ENCODE peak calls at places on chromosome 2, in seven cellular contexts. X is GM23248, O is lower lobe of right lung, E is lung, W is ovary, U is esophagus muscularis mucosa, T is endodermal cell. Z is an unnamed sample. For H3K27me3, the result is how much of the 10 kb centered on the place peaks cover.

GRCh38 chr2:240419321-240419720 is 16.1 kb upstream of the GPC1 start:
- DNase-seq in T (peak), E (no peak), O (no peak), U (no peak), W (peak), X (no peak), Z (no peak)

GRCh38 chr2:113277474-113278072 is 1.1 kb downstream of the PAX8 start:
- DNase-seq in U (no peak), T (peak), W (no peak), X (peak), O (no peak), E (no peak), Z (no peak)

GRCh38 chr2:64327510-64328414 is 126.2 kb upstream of the LGALSL start:
- DNase-seq in U (no peak), X (peak), O (peak), W (no peak), T (peak), E (peak), Z (peak)

GRCh38 chr2:223688094-223688835 is 86.1 kb upstream of the SCG2 start:
- DNase-seq in U (no peak), O (no peak), E (no peak), X (no peak), W (no peak), T (peak), Z (no peak)

GRCh38 chr2:211955648-211956047 is 583.0 kb downstream of the ERBB4 start:
- DNase-seq in X (no peak), E (no peak), O (no peak), W (no peak), U (no peak), T (no peak), Z (no peak)

GRCh38 chr2:88307817-88308216 is 137.7 kb downstream of the THNSL2 start:
- DNase-seq in E (no peak), O (no peak), W (no peak), U (no peak), X (peak), T (peak), Z (no peak)

GRCh38 chr2:216101109-216101508 is 8.0 kb upstream of the XRCC5 start:
- DNase-seq in W (no peak), O (no peak), T (peak), E (no peak), U (no peak), X (no peak), Z (no peak)

GRCh38 chr2:132703396-132703795 is 33.4 kb upstream of the LYPD1 start:
- DNase-seq in E (no peak), X (no peak), O (no peak), U (no peak), T (no peak), W (no peak), Z (no peak)

GRCh38 chr2:57296795-57297517 is 749.6 kb upstream of the VRK2 start:
- DNase-seq in T (no peak), U (no peak), O (no peak), E (no peak), W (no peak), X (peak), Z (no peak)

GRCh38 chr2:44974064-44974715 is 32.7 kb downstream of the SIX3 start:
- DNase-seq in X (peak), W (no peak), U (no peak), E (no peak), T (peak), O (no peak), Z (no peak)

GRCh38 chr2:238561230-238561629 is 134.5 kb downstream of the ASB1 start:
- DNase-seq in W (no peak), U (no peak), X (peak), T (no peak), O (no peak), E (no peak), Z (no peak)

DNA sequence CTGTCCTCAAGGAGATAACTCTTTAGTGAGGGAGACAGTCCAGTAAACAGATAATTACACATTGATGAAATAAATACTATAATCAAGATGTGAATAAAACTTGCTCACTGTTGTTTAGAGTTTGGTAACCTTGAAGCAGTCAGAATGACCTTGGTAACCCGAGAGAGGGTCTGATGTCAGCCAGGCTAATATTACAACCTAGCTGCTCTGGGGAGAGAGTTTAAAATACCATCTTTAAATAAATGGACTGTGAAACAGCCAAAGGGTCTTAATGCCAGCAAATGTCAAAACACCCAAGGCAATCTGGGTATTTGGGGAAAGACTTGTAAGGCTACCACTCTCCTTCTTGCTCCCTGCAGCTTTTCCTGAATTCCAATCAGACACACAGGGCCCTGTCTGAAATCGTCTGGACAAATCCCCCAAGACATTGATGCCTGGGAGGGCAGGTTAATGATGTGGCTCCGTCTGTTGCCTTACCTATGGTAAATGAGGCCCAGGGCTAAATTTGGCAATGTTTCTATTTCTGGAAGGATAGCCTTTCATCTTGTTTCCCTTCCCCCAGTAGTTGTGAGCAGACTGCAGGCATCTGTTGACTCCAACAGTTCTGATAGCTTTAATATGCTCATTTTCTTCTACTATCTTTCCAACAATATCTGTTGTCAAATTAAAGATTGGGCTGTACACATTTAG is 42.9 kb upstream of the ITGB6 start:
- DNase-seq in T (no peak), O (no peak), W (no peak), X (no peak), E (no peak), U (no peak), Z (no peak)
- H3K27me3 ChIP-seq in T (under half), O (under half), W (under half), X (under half), E (under half), U (under half), Z (under half)

GRCh38 chr2:190406805-190407204 is 1.4 kb upstream of the MFSD6 start:
- DNase-seq in U (no peak), X (no peak), E (no peak), O (no peak), W (no peak), T (no peak), Z (no peak)

GRCh38 chr2:190409616-190410015 is 1.5 kb downstream of the MFSD6 start:
- DNase-seq in E (no peak), U (no peak), T (no peak), O (no peak), W (no peak), X (no peak), Z (no peak)

GRCh38 chr2:190407246-190407661 is 901 bp upstream of the MFSD6 start:
- DNase-seq in U (no peak), W (no peak), E (no peak), O (no peak), X (no peak), T (peak), Z (no peak)

GRCh38 chr2:190408538-190409271 is 550 bp downstream of the MFSD6 start:
- DNase-seq in O (peak), U (no peak), T (peak), E (peak), W (peak), X (peak), Z (peak)

DNA sequence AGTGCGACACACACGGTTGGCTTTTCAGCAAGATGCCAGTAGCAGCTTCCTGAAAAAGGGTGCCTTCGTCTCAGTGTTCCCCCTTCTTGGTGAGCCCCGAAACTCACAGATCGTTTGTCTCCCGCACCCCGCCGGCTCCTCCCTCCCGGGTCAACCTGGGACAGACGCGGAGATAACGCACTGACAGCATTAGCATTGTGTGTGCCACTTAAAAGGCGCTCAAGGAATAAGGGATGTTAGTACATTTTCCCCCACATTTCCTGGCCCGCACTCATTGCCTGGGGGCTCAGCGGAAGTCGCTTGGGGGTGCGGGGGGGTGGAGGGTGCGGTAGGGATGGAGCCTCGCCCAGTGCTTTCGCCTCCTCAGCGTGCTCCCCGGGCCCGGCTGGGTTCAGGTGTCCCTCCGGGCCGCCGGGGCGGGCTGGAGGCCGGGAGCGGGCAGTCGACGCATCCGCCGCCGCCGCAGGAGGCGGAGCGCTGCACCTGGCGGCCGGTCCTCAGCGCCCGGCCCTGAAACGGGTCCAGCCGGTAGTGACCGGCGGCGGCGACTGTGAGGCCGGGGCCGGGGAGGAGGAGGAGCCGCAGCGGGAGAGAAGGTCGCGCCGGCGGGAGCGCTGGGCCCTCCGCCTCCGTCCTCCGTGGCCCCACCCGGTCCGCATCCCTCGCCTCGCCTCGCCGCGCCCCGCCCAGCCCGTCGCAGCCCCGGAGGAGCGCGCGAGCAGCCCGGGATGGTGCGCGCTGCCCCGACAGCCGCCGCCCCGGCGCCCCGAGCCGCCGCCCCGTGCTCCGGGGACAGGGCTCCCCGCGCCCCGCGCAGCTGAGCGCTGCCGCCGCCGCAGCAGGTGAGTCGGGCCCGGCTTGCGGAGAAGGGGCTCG is at the start of gene MFSD6:
- DNase-seq in X (peak), W (peak), O (peak), E (peak), T (peak), U (no peak), Z (peak)
- H3K27me3 ChIP-seq in X (under half), W (under half), O (under half), E (under half), T (under half), U (under half), Z (under half)

GRCh38 chr2:101987832-101988231 is 3.9 kb upstream of the IL1R2 start:
- DNase-seq in T (no peak), W (no peak), E (no peak), O (no peak), X (peak), U (no peak), Z (no peak)

GRCh38 chr2:101986804-101987740 is 4.7 kb upstream of the IL1R2 start:
- DNase-seq in X (no peak), W (peak), T (no peak), U (no peak), E (no peak), O (no peak), Z (no peak)

GRCh38 chr2:101986386-101986785 is 5.4 kb upstream of the IL1R2 start:
- DNase-seq in T (no peak), W (no peak), O (no peak), E (no peak), U (no peak), X (no peak), Z (no peak)

GRCh38 chr2:101989740-101990460 is 1.9 kb upstream of the IL1R2 start:
- DNase-seq in O (no peak), T (no peak), W (no peak), E (no peak), X (no peak), U (no peak), Z (no peak)

DNA sequence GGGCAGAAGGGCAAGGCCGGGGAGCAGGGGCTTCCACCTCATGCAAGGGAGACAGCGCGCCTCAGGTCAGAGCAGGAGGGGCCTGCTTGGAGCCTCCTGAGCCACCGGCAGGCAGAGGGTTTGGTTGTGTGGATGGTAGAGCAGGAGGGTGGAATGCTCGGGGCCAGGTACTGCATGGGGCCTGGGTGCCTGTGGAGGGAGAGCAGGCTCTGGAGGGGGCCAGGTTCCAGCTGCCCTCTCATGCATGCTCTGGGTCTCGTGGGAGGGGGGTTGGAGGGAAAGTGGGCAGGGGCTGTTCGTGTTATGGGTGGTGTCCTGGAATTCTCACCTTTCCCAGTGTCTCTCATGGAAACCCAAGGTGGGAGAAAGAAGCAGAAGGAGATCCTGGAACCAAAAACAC is 3.2 kb upstream of the IL1R2 start:
- DNase-seq in X (no peak), E (no peak), O (no peak), W (no peak), U (no peak), T (no peak), Z (no peak)
- H3K27me3 ChIP-seq in X (under half), E (under half), O (under half), W (under half), U (under half), T (under half), Z (under half)

DNA sequence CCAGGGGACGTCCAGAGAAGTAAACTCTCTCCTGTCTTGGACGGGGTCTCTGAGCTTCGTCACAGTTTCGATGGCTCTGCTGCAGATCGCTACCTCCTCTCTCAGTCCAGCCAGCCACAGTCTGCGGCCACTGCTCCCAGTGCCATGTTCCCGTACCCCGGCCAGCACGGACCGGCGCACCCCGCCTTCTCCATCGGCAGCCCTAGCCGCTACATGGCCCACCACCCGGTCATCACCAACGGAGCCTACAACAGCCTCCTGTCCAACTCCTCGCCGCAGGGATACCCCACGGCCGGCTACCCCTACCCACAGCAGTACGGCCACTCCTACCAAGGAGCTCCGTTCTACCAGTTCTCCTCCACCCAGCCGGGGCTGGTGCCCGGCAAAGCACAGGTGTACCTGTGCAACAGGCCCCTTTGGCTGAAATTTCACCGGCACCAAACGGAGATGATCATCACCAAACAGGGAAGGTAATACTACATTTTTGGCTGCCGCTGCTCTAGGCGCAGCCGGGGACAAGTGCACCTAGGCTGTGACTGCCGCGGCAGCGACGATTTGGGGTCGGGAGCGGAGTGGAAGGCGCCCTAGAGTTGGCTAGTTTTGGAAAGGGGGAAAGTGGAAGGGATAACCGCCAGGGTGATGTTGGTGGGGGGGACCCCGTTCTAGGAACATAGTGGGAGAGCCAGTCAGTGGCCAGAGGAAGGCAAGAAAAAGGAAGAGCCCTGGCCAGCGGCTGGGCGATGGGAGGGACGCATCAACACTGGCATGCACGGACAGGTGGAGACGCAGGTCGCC is 733 bp downstream of the TBR1 start:
- DNase-seq in T (peak), U (no peak), X (peak), E (no peak), O (no peak), W (no peak), Z (no peak)
- H3K27me3 ChIP-seq in T (half or more), U (half or more), X (half or more), E (under half), O (half or more), W (under half), Z (under half)

Z was measured in uterus.